ENCODE peak calls at places on chromosomes 6 and 20, in eight cellular contexts. W is mammary epithelial cell, I is cardiac muscle cell, H is suprapubic skin, O is sigmoid colon, G is GM23248, R is body of pancreas, T is ovary. V is an unnamed sample.
A peak's percentile ranks its signal among the peaks of the same experiment; 100 is the strongest.

GRCh38 chr20:58716476-58717277 is 24.1 kb downstream of the NPEPL1 start:
- DNase-seq in W (no peak), I (no peak), H (peak; percentile 57), O (peak; percentile 61), G (no peak), R (peak; percentile 9), T (peak; percentile 35), V (no peak)

GRCh38 chr6:116033687-116034303 is 26.9 kb downstream of the FRK start:
- DNase-seq in W (no peak), I (no peak), H (no peak), O (no peak), G (no peak), R (no peak), T (no peak), V (no peak)

GRCh38 chr6:158066161-158066781 is 84.6 kb downstream of the SYNJ2 start:
- DNase-seq in W (no peak), I (no peak), H (no peak), O (peak; percentile 40), G (no peak), R (no peak), T (no peak), V (no peak)

GRCh38 chr6:16273266-16273665 is 34.9 kb downstream of the GMPR start:
- DNase-seq in W (no peak), I (no peak), H (no peak), O (no peak), G (peak; percentile 28), R (no peak), T (no peak), V (no peak)

GRCh38 chr6:33297956-33298772 is 578 bp downstream of the RGL2 start:
- DNase-seq in W (peak; percentile 92), I (peak; percentile 42), H (peak; percentile 92), O (peak; percentile 90), G (peak; percentile 89), R (peak; percentile 59), T (peak; percentile 71), V (no peak)

GRCh38 chr6:149891259-149891658 is 6.7 kb downstream of the RAET1E start:
- DNase-seq in W (peak; percentile 35), I (no peak), H (no peak), O (no peak), G (peak; percentile 24), R (no peak), T (no peak), V (no peak)

GRCh38 chr6:17336425-17336824 is 55.3 kb downstream of the RBM24 start:
- DNase-seq in W (no peak), I (no peak), H (no peak), O (no peak), G (no peak), R (no peak), T (no peak), V (no peak)

GRCh38 chr6:140052757-140053729 is 678.6 kb upstream of the CITED2 start:
- DNase-seq in W (peak; percentile 8), I (peak; percentile 26), H (no peak), O (no peak), G (peak; percentile 65), R (no peak), T (no peak), V (no peak)

GRCh38 chr20:50996901-50997830 is 25.7 kb downstream of the KCNG1 start:
- DNase-seq in W (peak; percentile 39), I (no peak), H (no peak), O (no peak), G (peak; percentile 81), R (no peak), T (no peak), V (no peak)

GRCh38 chr20:60253471-60253870 is 295.2 kb downstream of the CDH26 start:
- DNase-seq in W (no peak), I (no peak), H (no peak), O (peak; percentile 34), G (no peak), R (no peak), T (no peak), V (no peak)

GRCh38 chr6:35727206-35727934 is 9.5 kb upstream of the ARMC12 start:
- DNase-seq in W (peak; percentile 76), I (peak; percentile 81), H (peak; percentile 96), O (peak; percentile 99), G (peak; percentile 76), R (peak; percentile 77), T (peak; percentile 97), V (peak; percentile 74)

GRCh38 chr20:52025938-52026337 is 165.6 kb downstream of the ZFP64 start:
- DNase-seq in W (no peak), I (no peak), H (no peak), O (no peak), G (no peak), R (no peak), T (no peak), V (no peak)

GRCh38 chr6:56246941-56247653 is at the start of gene COL21A1:
- DNase-seq in W (no peak), I (peak; percentile 76), H (peak; percentile 64), O (peak; percentile 81), G (peak; percentile 53), R (peak; percentile 22), T (peak; percentile 62), V (peak; percentile 19)

GRCh38 chr6:52489881-52490280 is 69.7 kb downstream of the EFHC1 start:
- DNase-seq in W (no peak), I (no peak), H (no peak), O (no peak), G (no peak), R (no peak), T (no peak), V (no peak)

GRCh38 chr20:51233345-51233744 is 210.4 kb upstream of the KCNG1 start:
- DNase-seq in W (peak; percentile 55), I (no peak), H (no peak), O (no peak), G (no peak), R (no peak), T (no peak), V (no peak)

GRCh38 chr6:144264270-144265060 is 20.7 kb upstream of the UTRN start:
- DNase-seq in W (peak; percentile 80), I (peak; percentile 64), H (no peak), O (no peak), G (peak; percentile 95), R (peak; percentile 41), T (peak; percentile 45), V (no peak)

GRCh38 chr6:30135147-30135546 is 793 bp upstream of the TRIM40 start:
- DNase-seq in W (no peak), I (no peak), H (no peak), O (no peak), G (no peak), R (no peak), T (no peak), V (no peak)

GRCh38 chr6:139546117-139546495 is 171.7 kb upstream of the CITED2 start:
- DNase-seq in W (no peak), I (no peak), H (no peak), O (no peak), G (no peak), R (no peak), T (no peak), V (no peak)

GRCh38 chr20:47691632-47692031 is 93.6 kb downstream of the SULF2 start:
- DNase-seq in W (peak; percentile 46), I (peak; percentile 34), H (no peak), O (no peak), G (peak; percentile 48), R (no peak), T (no peak), V (no peak)
- H3K9me3 ChIP-seq in W (peaks cover 3% of the 10 kb centered on the region), I (no peaks in the 10 kb centered on the region), H (peaks cover 11% of the 10 kb centered on the region), O (peaks cover 10% of the 10 kb centered on the region), G (peaks cover 9% of the 10 kb centered on the region), R (peaks cover 5% of the 10 kb centered on the region), T (peaks cover 12% of the 10 kb centered on the region), V (peaks cover 20% of the 10 kb centered on the region)

DNA sequence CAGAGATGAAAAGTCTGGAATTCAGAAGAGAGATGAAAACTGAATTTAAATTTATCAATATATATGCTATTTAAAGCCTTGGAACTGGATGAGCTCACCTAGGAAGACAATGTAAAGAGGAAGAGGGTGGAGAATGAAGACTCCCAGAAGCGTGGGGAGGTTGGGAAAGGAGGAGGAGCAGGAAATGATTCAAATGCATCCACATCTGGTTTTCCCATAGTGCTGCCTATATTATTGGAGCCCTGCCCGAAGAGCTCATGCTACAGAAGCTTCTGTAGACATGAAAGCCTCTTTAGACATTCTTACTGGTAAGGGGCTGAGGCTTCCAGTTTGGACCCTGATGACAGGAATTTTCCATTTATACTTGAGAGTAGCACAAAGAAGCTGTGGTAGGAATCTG is 19.2 kb downstream of the PDE7B start:
- DNase-seq in W (peak; percentile 22), I (no peak), H (no peak), O (no peak), G (peak; percentile 77), R (no peak), T (no peak), V (no peak)
- H3K27me3 ChIP-seq in W (peaks cover 2% of the 10 kb centered on the region), I (no peaks in the 10 kb centered on the region), H (no peaks in the 10 kb centered on the region), O (no peaks in the 10 kb centered on the region), G (no peaks in the 10 kb centered on the region), R (no peaks in the 10 kb centered on the region), T (no peaks in the 10 kb centered on the region), V (no peaks in the 10 kb centered on the region)

DNA sequence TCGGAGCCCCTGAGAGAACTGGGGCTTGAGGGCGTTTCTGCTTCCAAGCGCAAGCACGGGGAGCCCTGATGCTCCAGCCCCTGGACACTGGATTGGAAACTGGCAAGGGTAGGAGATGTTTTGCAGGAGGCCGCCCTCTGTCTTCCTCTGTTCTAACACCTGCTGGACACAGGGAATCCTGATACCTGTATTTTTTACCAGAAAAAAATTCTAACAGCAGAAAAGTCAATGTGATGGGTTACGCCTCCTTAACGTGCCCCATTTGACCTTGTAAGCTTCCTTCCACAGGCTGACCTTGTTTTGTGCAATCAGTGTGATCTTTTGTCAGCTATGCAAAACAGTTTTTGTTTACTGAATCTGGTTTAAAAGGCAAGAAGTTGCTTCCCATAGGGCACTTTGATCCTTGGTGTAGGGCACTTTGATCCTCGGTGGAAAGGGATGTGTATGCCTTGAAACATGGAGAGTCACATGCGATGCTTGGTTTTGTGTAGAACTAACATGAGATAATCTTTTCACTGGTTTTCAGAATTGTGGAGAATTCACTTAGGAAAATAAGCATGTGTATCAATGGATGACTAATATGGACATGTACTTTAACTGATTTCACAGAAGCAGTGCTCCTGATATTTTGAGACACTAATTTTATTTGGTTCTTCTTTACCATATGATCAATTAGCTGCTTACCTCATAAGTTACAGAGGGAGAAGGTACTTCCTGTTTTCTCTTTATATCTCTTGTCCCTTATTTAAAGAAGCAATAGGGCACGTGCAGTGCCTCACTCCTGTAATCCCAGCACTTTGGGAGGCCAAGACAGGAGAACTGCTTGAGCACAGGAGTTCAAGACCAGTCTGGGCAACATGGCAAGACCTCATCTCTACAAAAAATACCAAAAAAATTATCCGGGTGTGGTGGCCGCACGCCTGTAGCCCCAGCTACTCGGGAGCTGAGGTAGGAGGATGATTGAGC is 59.9 kb upstream of the MAP3K4 start:
- DNase-seq in W (no peak), I (no peak), H (no peak), O (no peak), G (peak; percentile 20), R (no peak), T (no peak), V (no peak)
- H3K4me3 ChIP-seq in W (peak overlapping the region; percentile 66), I (peak overlapping the region; percentile 45), H (peak overlapping the region; percentile 62), O (peak overlapping the region; percentile 58), G (peak overlapping the region; percentile 77), R (peak overlapping the region; percentile 51), T (peak overlapping the region; percentile 68), V (peak overlapping the region; percentile 78)

GRCh38 chr6:830667-831327 is 137.9 kb upstream of the EXOC2 start:
- DNase-seq in W (no peak), I (no peak), H (no peak), O (no peak), G (no peak), R (no peak), T (no peak), V (no peak)
- H3K9me3 ChIP-seq in W (no peaks in the 10 kb centered on the region), I (no peaks in the 10 kb centered on the region), H (no peaks in the 10 kb centered on the region), O (no peaks in the 10 kb centered on the region), G (no peaks in the 10 kb centered on the region), R (no peaks in the 10 kb centered on the region), T (no peaks in the 10 kb centered on the region), V (no peaks in the 10 kb centered on the region)